ENCODE peak calls at places on chromosomes 7 and 10, in eight cellular contexts. X, T, K, R, B, F, N and W are unnamed samples.

GRCh38 chr10:55063817-55064216 is 262.8 kb upstream of the PCDH15 start:
- DNase-seq in R (peak; percentile 0), X (no peak), N (no peak), B (no peak), K (no peak), F (no peak), T (no peak), W (no peak)

GRCh38 chr7:4241791-4242190 is 440.3 kb upstream of the FOXK1 start:
- DNase-seq in K (no peak), R (no peak), X (no peak), T (no peak), N (no peak), B (no peak), F (no peak), W (no peak)

GRCh38 chr10:94138391-94138790 is 144.7 kb downstream of the PLCE1 start:
- DNase-seq in R (peak; percentile 48), F (no peak), B (no peak), T (no peak), K (no peak), X (no peak), N (no peak), W (peak; percentile 69)

GRCh38 chr10:120949511-120950102 is 98.4 kb downstream of the WDR11 start:
- DNase-seq in R (peak; percentile 21), X (no peak), N (no peak), F (no peak), T (no peak), K (no peak), B (no peak), W (no peak)

GRCh38 chr7:94510582-94511456 is 1.2 kb downstream of the CASD1 start:
- DNase-seq in N (peak; percentile 57), B (peak; percentile 39), R (peak; percentile 33), F (peak; percentile 54), K (no peak), T (peak; percentile 34), X (peak; percentile 65), W (peak; percentile 24)

GRCh38 chr10:58328233-58328632 is 6.6 kb upstream of the UBE2D1 start:
- DNase-seq in X (no peak), T (no peak), F (no peak), B (no peak), R (no peak), N (no peak), K (no peak), W (no peak)

GRCh38 chr10:78634389-78634815 is 434.4 kb upstream of the ZMIZ1 start:
- DNase-seq in N (peak; percentile 19), F (no peak), T (no peak), B (no peak), K (no peak), R (no peak), X (no peak), W (peak; percentile 57)

GRCh38 chr7:156472267-156472666 is 168.3 kb upstream of the RNF32 start:
- DNase-seq in X (no peak), T (no peak), B (no peak), F (no peak), K (no peak), R (no peak), N (no peak), W (no peak)

GRCh38 chr7:74598558-74598957 is 59.0 kb upstream of the GTF2I start:
- DNase-seq in X (no peak), F (no peak), N (no peak), R (peak; percentile 66), B (no peak), K (no peak), T (no peak), W (peak; percentile 72)

GRCh38 chr7:128274890-128275603 is 34.0 kb downstream of the LEP start:
- DNase-seq in T (no peak), N (no peak), F (no peak), K (no peak), B (no peak), R (no peak), X (no peak), W (peak; percentile 24)

GRCh38 chr7:128268233-128268632 is 27.2 kb downstream of the LEP start:
- DNase-seq in N (no peak), F (no peak), X (no peak), B (no peak), R (no peak), T (no peak), K (no peak), W (no peak)

GRCh38 chr7:128270799-128271411 is 29.8 kb downstream of the LEP start:
- DNase-seq in R (no peak), F (no peak), X (no peak), N (no peak), T (no peak), K (no peak), B (no peak), W (no peak)

GRCh38 chr7:128274246-128274889 is 33.3 kb downstream of the LEP start:
- DNase-seq in T (no peak), K (no peak), F (no peak), X (no peak), N (no peak), B (no peak), R (no peak), W (no peak)

GRCh38 chr7:128271471-128272454 is 30.7 kb downstream of the LEP start:
- DNase-seq in K (no peak), R (no peak), F (no peak), T (no peak), B (no peak), N (no peak), X (no peak), W (no peak)
- H3K4me3 ChIP-seq in K (no peak overlapping the region), R (peak overlapping the region; percentile 33), F (no peak overlapping the region), T (peak overlapping the region; percentile 46), B (no peak overlapping the region), N (no peak overlapping the region), X (no peak overlapping the region), W (peak overlapping the region; percentile 31)

GRCh38 chr7:52498319-52498718 is 537.1 kb upstream of the POM121L12 start:
- DNase-seq in T (no peak), F (no peak), N (no peak), X (peak; percentile 7), B (no peak), K (no peak), R (no peak), W (no peak)
- TF ChIP-seq CTCF in T (no peak), F (no peak), N (no peak), X (no peak), B (no peak), K (no peak), R (no peak), W (no peak)

GRCh38 chr7:45901566-45901965 is 13.3 kb downstream of the IGFBP1 start:
- DNase-seq in F (no peak), B (no peak), X (no peak), R (no peak), N (no peak), T (no peak), K (no peak), W (no peak)

GRCh38 chr7:45898241-45898640 is 10.0 kb downstream of the IGFBP1 start:
- DNase-seq in K (no peak), R (peak; percentile 73), F (no peak), T (no peak), B (no peak), X (no peak), N (no peak), W (peak; percentile 70)

GRCh38 chr7:45897042-45897690 is 8.9 kb downstream of the IGFBP1 start:
- DNase-seq in R (peak; percentile 90), T (no peak), B (no peak), X (no peak), F (no peak), N (no peak), K (no peak), W (peak; percentile 90)

DNA sequence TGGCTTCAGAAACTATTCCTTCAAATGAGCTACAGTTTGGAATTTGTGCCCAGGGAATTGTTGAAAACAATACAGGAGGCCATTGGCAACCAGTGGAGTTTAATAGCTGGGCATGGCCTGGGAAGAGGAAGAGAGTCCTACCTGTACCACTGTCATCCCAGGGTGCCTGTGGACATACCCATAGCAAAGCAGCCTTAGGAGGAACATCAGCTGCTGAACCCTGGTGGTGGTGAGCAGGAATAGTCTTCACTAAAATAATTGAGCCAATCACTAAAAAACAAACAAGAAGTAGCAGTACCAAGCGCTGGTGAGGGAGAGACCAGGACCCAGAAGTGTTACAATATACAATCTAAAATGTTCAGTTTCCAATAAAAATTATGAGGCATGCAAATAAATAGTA is 14.5 kb downstream of the IGFBP1 start:
- DNase-seq in B (no peak), K (no peak), R (no peak), F (no peak), N (no peak), T (no peak), X (no peak), W (no peak)
- H3K4me3 ChIP-seq in B (no peak overlapping the region), K (no peak overlapping the region), R (no peak overlapping the region), F (no peak overlapping the region), N (no peak overlapping the region), T (no peak overlapping the region), X (no peak overlapping the region), W (no peak overlapping the region)

DNA sequence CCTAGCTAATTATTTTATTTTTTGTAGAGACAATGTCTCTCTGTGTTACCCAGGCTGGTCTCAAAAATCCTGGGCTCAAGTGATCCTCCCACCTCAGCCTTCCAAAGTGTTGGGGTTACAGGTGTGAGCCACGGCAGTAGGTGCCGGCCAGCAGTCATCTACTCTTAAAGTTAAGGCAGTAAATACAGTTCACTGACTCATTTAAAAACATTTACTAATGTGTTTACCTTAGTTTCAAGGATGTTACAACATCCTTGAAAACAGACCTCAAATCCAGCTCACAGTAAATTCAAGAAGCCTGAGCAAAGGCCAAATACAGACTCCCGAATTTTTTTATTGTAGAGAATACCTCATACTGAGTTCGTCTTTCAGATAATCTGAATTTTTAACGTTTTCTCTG is 29.6 kb upstream of the ABCB4 start:
- DNase-seq in R (no peak), N (no peak), X (no peak), K (no peak), B (no peak), F (no peak), T (no peak), W (no peak)
- TF ChIP-seq CTCF in R (no peak), N (no peak), X (no peak), K (no peak), B (no peak), F (no peak), T (no peak), W (no peak)

DNA sequence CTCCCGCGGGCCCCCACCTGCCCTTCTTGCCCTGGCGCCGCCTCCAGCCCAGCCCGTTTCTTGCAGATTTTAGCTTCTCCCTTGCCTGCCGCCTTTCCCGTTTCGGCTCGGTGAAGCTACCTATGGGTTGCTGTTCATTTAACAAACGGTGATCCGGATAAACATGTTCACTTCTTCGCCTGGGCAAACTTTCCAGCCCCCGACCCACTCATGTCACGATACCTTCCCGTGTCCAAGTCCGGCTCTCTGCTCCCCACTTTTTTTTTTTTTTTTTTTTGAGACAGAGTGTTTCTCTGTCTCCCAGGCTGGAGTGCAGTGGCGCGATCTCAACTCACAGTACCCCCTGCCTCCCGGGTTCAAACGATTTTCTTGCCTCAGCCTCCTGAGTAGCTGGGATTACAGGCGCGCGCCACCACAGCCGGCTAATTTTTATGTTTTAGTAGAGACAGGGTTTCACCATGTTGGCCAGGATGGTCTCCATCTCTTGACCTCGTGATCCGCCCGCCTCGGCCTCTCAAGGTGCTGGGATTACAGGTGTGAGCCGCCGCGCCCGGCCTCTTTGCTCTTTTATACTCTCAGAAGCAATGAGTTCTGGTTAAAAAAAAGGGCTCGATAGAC is 959 bp upstream of the ZNF438 start:
- DNase-seq in X (no peak), K (no peak), R (no peak), B (no peak), F (no peak), N (no peak), T (no peak), W (no peak)
- H3K4me3 ChIP-seq in X (peak overlapping the region; percentile 57), K (no peak overlapping the region), R (peak overlapping the region; percentile 50), B (peak overlapping the region; percentile 64), F (no peak overlapping the region), N (peak overlapping the region; percentile 63), T (peak overlapping the region; percentile 70), W (peak overlapping the region; percentile 60)

GRCh38 chr7:89618269-89618668 is 536.0 kb upstream of the STEAP1 start:
- DNase-seq in K (no peak), R (no peak), B (no peak), F (no peak), T (no peak), N (no peak), X (no peak), W (no peak)
- TF ChIP-seq CTCF in K (no peak), R (no peak), B (no peak), F (no peak), T (no peak), N (no peak), X (no peak), W (no peak)